ENCODE peak calls at places on chromosomes 7 and 10, in eight cellular contexts. One of them, this sample, is unnamed.

GRCh38 chr7:122768827-122769226 is 66.1 kb upstream of the RNF148 start:
- DNase-seq in stomach: no peak
- DNase-seq in bronchial epithelial cell: no peak
- DNase-seq in breast epithelium: no peak
- DNase-seq in GM10248: no peak
- DNase-seq in nephron progenitor cell: no peak
- DNase-seq in Calu3: no peak
- DNase-seq in HFF-Myc: no peak
- DNase-seq in this sample: no peak

GRCh38 chr10:107546986-107547385 is 382.5 kb upstream of the SORCS1 start:
- DNase-seq in HFF-Myc: no peak
- DNase-seq in bronchial epithelial cell: no peak
- DNase-seq in breast epithelium: no peak
- DNase-seq in GM10248: no peak
- DNase-seq in stomach: no peak
- DNase-seq in Calu3: no peak
- DNase-seq in nephron progenitor cell: no peak
- DNase-seq in this sample: no peak

GRCh38 chr10:99393036-99393435 is 37.4 kb downstream of the GOT1 start:
- DNase-seq in bronchial epithelial cell: peak
- DNase-seq in GM10248: no peak
- DNase-seq in HFF-Myc: no peak
- DNase-seq in nephron progenitor cell: no peak
- DNase-seq in Calu3: no peak
- DNase-seq in breast epithelium: no peak
- DNase-seq in stomach: no peak
- DNase-seq in this sample: no peak

GRCh38 chr10:79444243-79445119 is 943 bp downstream of the ZCCHC24 start:
- DNase-seq in bronchial epithelial cell: peak
- DNase-seq in breast epithelium: peak
- DNase-seq in HFF-Myc: no peak
- DNase-seq in GM10248: peak
- DNase-seq in Calu3: peak
- DNase-seq in nephron progenitor cell: peak
- DNase-seq in stomach: peak
- DNase-seq in this sample: no peak

GRCh38 chr7:44280993-44281721 is 44.2 kb downstream of the CAMK2B start:
- DNase-seq in nephron progenitor cell: peak
- DNase-seq in bronchial epithelial cell: no peak
- DNase-seq in HFF-Myc: no peak
- DNase-seq in GM10248: no peak
- DNase-seq in Calu3: no peak
- DNase-seq in breast epithelium: peak
- DNase-seq in stomach: no peak
- DNase-seq in this sample: peak

GRCh38 chr10:129761166-129761565 is 202.9 kb downstream of the EBF3 start:
- DNase-seq in HFF-Myc: no peak
- DNase-seq in bronchial epithelial cell: no peak
- DNase-seq in Calu3: no peak
- DNase-seq in GM10248: no peak
- DNase-seq in stomach: peak
- DNase-seq in nephron progenitor cell: no peak
- DNase-seq in breast epithelium: peak
- DNase-seq in this sample: no peak

GRCh38 chr10:78774999-78775711 is 293.6 kb upstream of the ZMIZ1 start:
- DNase-seq in HFF-Myc: no peak
- DNase-seq in nephron progenitor cell: peak
- DNase-seq in Calu3: no peak
- DNase-seq in stomach: peak
- DNase-seq in breast epithelium: peak
- DNase-seq in GM10248: no peak
- DNase-seq in bronchial epithelial cell: peak
- DNase-seq in this sample: no peak

GRCh38 chr10:43707755-43708154 is 59.1 kb upstream of the ZNF32 start:
- DNase-seq in stomach: no peak
- DNase-seq in HFF-Myc: no peak
- DNase-seq in nephron progenitor cell: peak
- DNase-seq in GM10248: no peak
- DNase-seq in bronchial epithelial cell: no peak
- DNase-seq in breast epithelium: no peak
- DNase-seq in Calu3: no peak
- DNase-seq in this sample: no peak

GRCh38 chr10:93465806-93466675 is 16.1 kb downstream of the MYOF start:
- DNase-seq in breast epithelium: peak
- DNase-seq in HFF-Myc: peak
- DNase-seq in bronchial epithelial cell: peak
- DNase-seq in GM10248: no peak
- DNase-seq in stomach: peak
- DNase-seq in nephron progenitor cell: no peak
- DNase-seq in Calu3: peak
- DNase-seq in this sample: no peak

GRCh38 chr10:77865585-77866324 is 60.8 kb downstream of the DLG5 start:
- DNase-seq in Calu3: no peak
- DNase-seq in stomach: peak
- DNase-seq in nephron progenitor cell: peak
- DNase-seq in GM10248: no peak
- DNase-seq in HFF-Myc: no peak
- DNase-seq in breast epithelium: peak
- DNase-seq in bronchial epithelial cell: peak
- DNase-seq in this sample: no peak

GRCh38 chr7:117762055-117762454 is 111.2 kb downstream of the CTTNBP2 start:
- DNase-seq in bronchial epithelial cell: no peak
- DNase-seq in GM10248: no peak
- DNase-seq in nephron progenitor cell: no peak
- DNase-seq in Calu3: no peak
- DNase-seq in breast epithelium: no peak
- DNase-seq in stomach: no peak
- DNase-seq in HFF-Myc: no peak
- DNase-seq in this sample: no peak

GRCh38 chr7:65946895-65947294 is 35.1 kb downstream of the GUSB start:
- DNase-seq in Calu3: no peak
- DNase-seq in GM10248: no peak
- DNase-seq in breast epithelium: no peak
- DNase-seq in nephron progenitor cell: no peak
- DNase-seq in bronchial epithelial cell: peak
- DNase-seq in stomach: no peak
- DNase-seq in HFF-Myc: peak
- DNase-seq in this sample: no peak

GRCh38 chr10:133334495-133335237 is 2.0 kb downstream of the CALY start:
- DNase-seq in nephron progenitor cell: no peak
- DNase-seq in GM10248: no peak
- DNase-seq in breast epithelium: no peak
- DNase-seq in HFF-Myc: no peak
- DNase-seq in stomach: no peak
- DNase-seq in Calu3: no peak
- DNase-seq in bronchial epithelial cell: no peak
- DNase-seq in this sample: no peak

GRCh38 chr7:64774204-64774842 is 19.9 kb upstream of the ZNF138 start:
- DNase-seq in nephron progenitor cell: no peak
- DNase-seq in breast epithelium: no peak
- DNase-seq in Calu3: no peak
- DNase-seq in stomach: no peak
- DNase-seq in HFF-Myc: no peak
- DNase-seq in GM10248: no peak
- DNase-seq in bronchial epithelial cell: no peak
- DNase-seq in this sample: no peak

GRCh38 chr10:31924833-31925232 is 3.8 kb downstream of the ARHGAP12 start:
- DNase-seq in stomach: no peak
- DNase-seq in nephron progenitor cell: no peak
- DNase-seq in GM10248: no peak
- DNase-seq in breast epithelium: no peak
- DNase-seq in Calu3: no peak
- DNase-seq in bronchial epithelial cell: no peak
- DNase-seq in HFF-Myc: no peak
- DNase-seq in this sample: no peak

GRCh38 chr10:130025326-130025725 is 61.3 kb upstream of the EBF3 start:
- DNase-seq in HFF-Myc: no peak
- DNase-seq in breast epithelium: no peak
- DNase-seq in stomach: no peak
- DNase-seq in nephron progenitor cell: no peak
- DNase-seq in Calu3: no peak
- DNase-seq in GM10248: no peak
- DNase-seq in bronchial epithelial cell: no peak
- DNase-seq in this sample: no peak

GRCh38 chr10:22475857-22476600 is 130.7 kb downstream of the SPAG6 start:
- DNase-seq in stomach: no peak
- DNase-seq in nephron progenitor cell: peak
- DNase-seq in Calu3: no peak
- DNase-seq in bronchial epithelial cell: no peak
- DNase-seq in HFF-Myc: no peak
- DNase-seq in GM10248: peak
- DNase-seq in breast epithelium: no peak
- DNase-seq in this sample: no peak

GRCh38 chr7:32164341-32164996 is 94.3 kb upstream of the PDE1C start:
- DNase-seq in Calu3: peak
- DNase-seq in bronchial epithelial cell: peak
- DNase-seq in stomach: no peak
- DNase-seq in GM10248: no peak
- DNase-seq in HFF-Myc: no peak
- DNase-seq in nephron progenitor cell: peak
- DNase-seq in breast epithelium: no peak
- DNase-seq in this sample: no peak

GRCh38 chr7:153433223-153433622 is 619.0 kb upstream of the DPP6 start:
- DNase-seq in breast epithelium: no peak
- DNase-seq in HFF-Myc: no peak
- DNase-seq in stomach: no peak
- DNase-seq in GM10248: no peak
- DNase-seq in nephron progenitor cell: no peak
- DNase-seq in Calu3: no peak
- DNase-seq in bronchial epithelial cell: no peak
- DNase-seq in this sample: no peak

GRCh38 chr10:17115683-17116082 is 13.9 kb downstream of the CUBN start:
- DNase-seq in GM10248: no peak
- DNase-seq in nephron progenitor cell: no peak
- DNase-seq in breast epithelium: no peak
- DNase-seq in HFF-Myc: no peak
- DNase-seq in stomach: no peak
- DNase-seq in Calu3: peak
- DNase-seq in bronchial epithelial cell: peak
- DNase-seq in this sample: no peak
- TF ChIP-seq CTCF in GM10248: no peak
- TF ChIP-seq CTCF in nephron progenitor cell: no peak
- TF ChIP-seq CTCF in breast epithelium: no peak
- TF ChIP-seq CTCF in HFF-Myc: no peak
- TF ChIP-seq CTCF in stomach: no peak
- TF ChIP-seq CTCF in Calu3: no peak
- TF ChIP-seq CTCF in bronchial epithelial cell: no peak
- TF ChIP-seq CTCF in this sample: no peak

DNA sequence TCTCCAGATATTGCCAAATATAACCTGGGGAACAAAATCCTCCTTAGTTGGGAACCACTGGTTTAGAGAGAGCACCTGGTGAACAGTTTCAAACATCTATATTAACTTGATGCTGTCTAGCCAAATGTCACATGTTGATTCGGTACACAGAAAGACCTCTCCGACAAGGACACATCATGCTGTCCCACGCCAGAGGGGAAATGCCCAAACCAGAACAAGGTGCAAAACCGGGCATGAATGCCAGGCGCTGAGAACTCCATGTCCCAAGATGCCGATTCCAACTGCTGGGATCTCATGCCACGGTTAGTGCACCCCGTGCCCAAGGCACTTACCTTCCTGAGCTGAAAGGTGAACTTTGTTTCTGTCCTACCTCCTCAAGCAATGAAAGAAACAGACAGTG is 100.8 kb downstream of the SFMBT2 start:
- DNase-seq in HFF-Myc: no peak
- DNase-seq in Calu3: no peak
- DNase-seq in breast epithelium: no peak
- DNase-seq in nephron progenitor cell: no peak
- DNase-seq in GM10248: no peak
- DNase-seq in bronchial epithelial cell: no peak
- DNase-seq in stomach: no peak
- DNase-seq in this sample: no peak
- TF ChIP-seq CTCF in HFF-Myc: no peak
- TF ChIP-seq CTCF in Calu3: no peak
- TF ChIP-seq CTCF in breast epithelium: no peak
- TF ChIP-seq CTCF in nephron progenitor cell: no peak
- TF ChIP-seq CTCF in GM10248: no peak
- TF ChIP-seq CTCF in bronchial epithelial cell: no peak
- TF ChIP-seq CTCF in stomach: no peak
- TF ChIP-seq CTCF in this sample: no peak

DNA sequence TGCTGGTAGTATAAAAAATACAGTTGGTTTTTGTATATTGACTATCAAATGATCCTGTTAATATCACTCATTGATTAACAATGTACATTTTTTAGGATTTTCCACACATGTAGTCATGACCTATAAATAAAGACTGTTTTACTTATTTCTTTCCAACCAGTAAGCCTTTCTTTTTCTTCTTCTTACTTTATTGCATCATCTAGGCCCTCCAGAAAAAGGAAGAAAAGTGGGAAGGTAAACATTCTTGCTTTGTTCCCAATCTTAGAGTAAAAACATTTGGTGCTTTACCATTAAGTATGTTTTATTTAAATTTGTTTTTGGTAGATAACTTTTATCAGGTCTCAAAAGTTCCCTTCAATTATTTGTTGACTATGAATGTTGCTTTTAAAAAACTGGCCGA is 47.1 kb upstream of the CCNY start:
- DNase-seq in nephron progenitor cell: no peak
- DNase-seq in HFF-Myc: no peak
- DNase-seq in Calu3: no peak
- DNase-seq in breast epithelium: no peak
- DNase-seq in GM10248: no peak
- DNase-seq in stomach: no peak
- DNase-seq in bronchial epithelial cell: no peak
- DNase-seq in this sample: no peak
- TF ChIP-seq CTCF in nephron progenitor cell: no peak
- TF ChIP-seq CTCF in HFF-Myc: no peak
- TF ChIP-seq CTCF in Calu3: no peak
- TF ChIP-seq CTCF in breast epithelium: no peak
- TF ChIP-seq CTCF in GM10248: no peak
- TF ChIP-seq CTCF in stomach: no peak
- TF ChIP-seq CTCF in bronchial epithelial cell: no peak
- TF ChIP-seq CTCF in this sample: no peak

DNA sequence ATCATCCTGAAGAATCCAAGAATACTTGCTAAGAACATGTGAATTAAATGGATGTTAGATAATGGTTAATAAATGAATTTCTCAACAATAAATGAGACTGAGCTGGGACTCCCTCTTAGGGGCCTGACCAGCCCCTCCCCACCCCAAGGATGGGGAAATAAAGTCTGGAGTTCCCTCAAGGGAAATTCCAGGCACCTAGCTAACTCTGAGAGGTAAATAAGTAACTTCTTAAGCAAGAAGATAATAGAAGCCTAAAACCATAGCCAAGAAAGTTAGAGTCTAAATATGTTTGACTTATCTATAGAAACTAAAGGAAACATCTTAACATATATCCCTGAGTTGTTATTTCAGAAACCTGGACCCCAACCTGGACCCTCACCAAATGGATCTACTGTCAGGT is 32.2 kb upstream of the PPP1R9A start:
- DNase-seq in GM10248: no peak
- DNase-seq in Calu3: no peak
- DNase-seq in bronchial epithelial cell: no peak
- DNase-seq in stomach: no peak
- DNase-seq in breast epithelium: no peak
- DNase-seq in nephron progenitor cell: no peak
- DNase-seq in HFF-Myc: no peak
- DNase-seq in this sample: no peak
- TF ChIP-seq CTCF in GM10248: no peak
- TF ChIP-seq CTCF in Calu3: no peak
- TF ChIP-seq CTCF in bronchial epithelial cell: no peak
- TF ChIP-seq CTCF in stomach: no peak
- TF ChIP-seq CTCF in breast epithelium: no peak
- TF ChIP-seq CTCF in nephron progenitor cell: no peak
- TF ChIP-seq CTCF in HFF-Myc: no peak
- TF ChIP-seq CTCF in this sample: no peak

This sample was measured in D721Med.